ENCODE peak calls at places on chromosomes 16 and 17, in six cellular contexts. I is sigmoid colon, Q is breast epithelium, N is body of pancreas, L is adrenal gland, P is stomach. S is an unnamed sample.

GRCh38 chr16:69365901-69366300 is 14.3 kb upstream of the TMED6 start:
- DNase-seq in I (no peak), P (no peak), N (no peak), Q (no peak), L (peak; percentile 13), S (no peak)

GRCh38 chr16:425740-426114 is 278 bp downstream of the RAB11FIP3 start:
- DNase-seq in P (no peak), L (no peak), Q (no peak), I (no peak), N (no peak), S (no peak)

GRCh38 chr17:78651551-78651950 is 74.4 kb upstream of the DNAH17 start:
- DNase-seq in Q (no peak), N (no peak), P (no peak), I (no peak), L (no peak), S (no peak)

GRCh38 chr16:22270525-22270924 is 26.7 kb upstream of the POLR3E start:
- DNase-seq in Q (no peak), P (no peak), I (no peak), L (no peak), N (no peak), S (no peak)

GRCh38 chr17:55299162-55299838 is 34.5 kb downstream of the HLF start:
- DNase-seq in N (no peak), P (no peak), I (no peak), Q (no peak), L (no peak), S (no peak)

GRCh38 chr17:82231562-82232321 is 2.9 kb downstream of the SLC16A3 start:
- DNase-seq in N (peak; percentile 59), P (peak; percentile 75), I (peak; percentile 93), Q (peak; percentile 68), L (no peak), S (peak; percentile 64)

GRCh38 chr17:40484285-40484972 is 17.0 kb downstream of the TNS4 start:
- DNase-seq in I (no peak), N (no peak), Q (peak; percentile 27), P (no peak), L (no peak), S (no peak)

GRCh38 chr17:28270055-28270454 is 48.9 kb upstream of the TMEM97 start:
- DNase-seq in N (no peak), Q (no peak), I (no peak), L (no peak), P (no peak), S (no peak)

GRCh38 chr17:38451840-38452529 is 23.7 kb downstream of the ARHGAP23 start:
- DNase-seq in L (no peak), Q (peak; percentile 37), I (no peak), N (no peak), P (no peak), S (no peak)

GRCh38 chr17:69423450-69423849 is 9.0 kb downstream of the MAP2K6 start:
- DNase-seq in I (no peak), N (no peak), P (no peak), L (no peak), Q (no peak), S (no peak)

GRCh38 chr17:75979705-75980187 is 706 bp downstream of the TEN1 start:
- DNase-seq in I (no peak), Q (no peak), N (no peak), P (no peak), L (no peak), S (no peak)

GRCh38 chr17:43669971-43670644 is 8.4 kb upstream of the MEOX1 start:
- DNase-seq in P (peak; percentile 32), I (no peak), Q (no peak), L (no peak), N (peak; percentile 47), S (no peak)

GRCh38 chr17:65370669-65371126 is 190.8 kb downstream of the AXIN2 start:
- DNase-seq in L (no peak), I (no peak), N (peak; percentile 43), P (peak; percentile 67), Q (no peak), S (peak; percentile 36)

GRCh38 chr16:86508947-86509758 is 1.2 kb upstream of the FOXF1 start:
- DNase-seq in L (no peak), Q (no peak), N (no peak), I (peak; percentile 93), P (no peak), S (no peak)

GRCh38 chr17:29369831-29370735 is 20.1 kb upstream of the TAOK1 start:
- DNase-seq in I (peak; percentile 78), P (peak; percentile 66), Q (peak; percentile 53), N (peak; percentile 62), L (peak; percentile 87), S (peak; percentile 57)

GRCh38 chr17:48056879-48057278 is 8.7 kb downstream of the NFE2L1 start:
- DNase-seq in Q (no peak), N (no peak), L (no peak), I (no peak), P (no peak), S (no peak)

GRCh38 chr17:71636644-71637043 is 484.2 kb upstream of the SOX9 start:
- DNase-seq in N (no peak), I (no peak), P (no peak), Q (no peak), L (no peak), S (no peak)

GRCh38 chr17:15273141-15273793 is 8.1 kb upstream of the PMP22 start:
- DNase-seq in P (no peak), N (no peak), Q (no peak), L (no peak), I (no peak), S (no peak)

GRCh38 chr16:84176192-84177053 is 10.4 kb downstream of the TAF1C start:
- DNase-seq in N (no peak), P (no peak), I (no peak), Q (no peak), L (no peak), S (no peak)

GRCh38 chr17:76199466-76199865 is 40.8 kb downstream of the RNF157 start:
- DNase-seq in I (no peak), N (no peak), L (no peak), P (no peak), Q (no peak), S (no peak)

GRCh38 chr17:71799657-71800056 is 321.2 kb upstream of the SOX9 start:
- DNase-seq in N (peak; percentile 19), Q (no peak), P (no peak), L (no peak), I (no peak), S (no peak)

GRCh38 chr16:17258848-17259713 is 211.7 kb downstream of the XYLT1 start:
- DNase-seq in I (no peak), Q (no peak), N (no peak), P (no peak), L (no peak), S (no peak)

GRCh38 chr16:17259751-17260270 is 210.9 kb downstream of the XYLT1 start:
- DNase-seq in I (no peak), Q (no peak), N (no peak), P (no peak), L (no peak), S (no peak)

GRCh38 chr16:17260271-17260849 is 210.4 kb downstream of the XYLT1 start:
- DNase-seq in I (no peak), Q (no peak), N (no peak), P (no peak), L (no peak), S (no peak)

GRCh38 chr16:17258077-17258599 is 212.6 kb downstream of the XYLT1 start:
- DNase-seq in I (no peak), Q (no peak), N (no peak), P (no peak), L (no peak), S (no peak)

DNA sequence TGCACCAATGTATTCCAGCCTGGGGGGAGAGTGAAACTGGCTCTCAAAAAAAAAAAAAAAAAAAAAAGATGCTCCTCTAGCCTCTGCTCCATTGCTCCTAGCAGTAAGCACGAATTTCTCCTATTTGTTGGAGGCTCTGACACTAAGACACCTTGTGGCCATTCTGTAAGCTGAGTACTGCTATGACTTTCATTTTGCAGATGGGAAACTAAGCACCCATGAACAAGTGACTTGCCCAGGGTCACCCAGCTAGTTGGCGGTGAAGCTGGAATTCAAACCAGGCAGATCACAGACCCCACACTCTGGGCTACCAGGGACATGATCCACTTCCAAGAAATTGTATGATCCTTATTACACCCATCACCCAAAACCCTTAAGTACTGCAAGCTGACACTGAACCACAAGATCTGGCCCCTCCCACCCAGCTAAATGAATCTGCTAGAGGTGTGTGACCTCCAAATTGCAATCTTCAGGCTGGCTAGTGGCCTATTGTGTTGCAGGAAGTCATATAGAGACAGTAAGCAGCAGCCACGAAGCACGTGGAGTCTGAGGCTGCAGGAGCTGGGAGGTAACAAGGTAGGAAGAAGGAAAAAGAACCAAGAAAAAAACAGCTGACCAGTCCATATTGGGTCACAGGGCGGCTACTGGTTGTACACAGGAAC is 209.4 kb downstream of the XYLT1 start:
- DNase-seq in L (no peak), N (no peak), P (no peak), I (no peak), Q (no peak), S (no peak)
- TF ChIP-seq CTCF in L (no peak), N (no peak), P (no peak), I (no peak), Q (no peak), S (no peak)

GRCh38 chr16:88061346-88062110 is 110.3 kb downstream of the BANP start:
- DNase-seq in P (no peak), L (no peak), N (no peak), I (no peak), Q (no peak), S (no peak)
- H3K4me1 ChIP-seq in P (peaks cover 9% of the 10 kb centered on the region), L (no peaks in the 10 kb centered on the region), N (peaks cover 6% of the 10 kb centered on the region), I (no peaks in the 10 kb centered on the region), Q (no peaks in the 10 kb centered on the region), S (no peaks in the 10 kb centered on the region)

DNA sequence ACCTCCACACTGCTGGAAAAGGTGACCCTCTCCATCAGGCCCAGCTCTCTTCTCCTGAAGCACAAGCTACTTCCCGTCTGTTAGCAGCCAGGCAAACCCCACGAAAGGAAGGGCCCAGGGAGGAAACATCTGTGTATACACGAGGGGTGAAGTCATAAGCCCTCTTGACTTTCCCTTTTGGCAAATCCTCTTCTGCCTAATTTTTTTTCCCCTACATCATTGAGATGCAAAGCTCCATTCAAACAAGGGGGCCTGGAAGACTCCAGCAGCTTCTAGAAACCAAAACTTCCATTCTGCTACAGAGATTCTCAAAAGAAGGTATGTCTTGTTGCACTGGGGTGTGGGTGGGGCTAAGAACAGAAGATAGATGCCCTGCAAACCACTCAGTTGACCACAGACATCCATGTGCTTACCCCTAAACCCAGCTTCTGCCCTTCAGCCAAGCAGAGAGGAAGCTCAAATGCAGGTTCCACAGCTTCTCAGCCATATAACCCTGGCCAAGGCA is 145.6 kb upstream of the RCVRN start:
- DNase-seq in P (no peak), Q (peak; percentile 40), I (peak; percentile 85), L (no peak), N (no peak), S (no peak)
- TF ChIP-seq POLR2A in P (no peak), Q (no peak), I (no peak), L (no peak), N (no peak), S (no peak)

GRCh38 chr16:81453091-81453728 is 8.6 kb downstream of the CMIP start:
- DNase-seq in P (no peak), N (no peak), Q (no peak), L (no peak), I (no peak), S (no peak)

GRCh38 chr16:81451753-81452680 is 7.4 kb downstream of the CMIP start:
- DNase-seq in Q (no peak), I (no peak), P (no peak), L (peak; percentile 80), N (no peak), S (no peak)

GRCh38 chr16:81449899-81450608 is 5.4 kb downstream of the CMIP start:
- DNase-seq in I (no peak), N (no peak), P (no peak), L (no peak), Q (no peak), S (no peak)

GRCh38 chr16:81449241-81449640 is 4.6 kb downstream of the CMIP start:
- DNase-seq in L (no peak), P (no peak), I (no peak), Q (no peak), N (no peak), S (no peak)

GRCh38 chr16:81450783-81451491 is 6.3 kb downstream of the CMIP start:
- DNase-seq in P (no peak), Q (no peak), I (no peak), N (no peak), L (no peak), S (no peak)
- TF ChIP-seq CTCF in P (no peak), Q (no peak), I (no peak), N (no peak), L (no peak), S (no peak)

S was measured in prostate gland.